ENCODE peak calls at places on chromosomes 7 and 10, in seven cellular contexts. A, W, L, D, T, O and E are unnamed samples.

GRCh38 chr10:104120061-104120460 is 1.9 kb upstream of the SFR1 start:
- DNase-seq in A (no peak), W (no peak), L (no peak), D (no peak), T (no peak), O (no peak), E (no peak)

GRCh38 chr7:108875139-108875538 is 305.5 kb downstream of the DNAJB9 start:
- DNase-seq in A (no peak), W (no peak), L (no peak), D (no peak), T (no peak), O (no peak), E (peak; percentile 15)

GRCh38 chr7:96319444-96319843 is 2.5 kb downstream of the SLC25A13 start:
- DNase-seq in A (no peak), W (no peak), L (no peak), D (no peak), T (no peak), O (no peak), E (no peak)

GRCh38 chr10:61157182-61157581 is 213.2 kb upstream of the RHOBTB1 start:
- DNase-seq in A (no peak), W (no peak), L (no peak), D (no peak), T (no peak), O (no peak), E (no peak)

GRCh38 chr10:86400705-86401587 is 34.4 kb upstream of the GRID1 start:
- DNase-seq in A (peak; percentile 49), W (peak; percentile 75), L (peak; percentile 42), D (peak; percentile 34), T (peak; percentile 56), O (peak; percentile 75), E (peak; percentile 58)

GRCh38 chr7:38512704-38513103 is 118.5 kb downstream of the AMPH start:
- DNase-seq in A (no peak), W (no peak), L (no peak), D (no peak), T (peak; percentile 15), O (no peak), E (no peak)

GRCh38 chr10:75431180-75432111 is at the start of gene LRMDA:
- DNase-seq in A (peak; percentile 35), W (peak; percentile 68), L (no peak), D (no peak), T (peak; percentile 41), O (peak; percentile 12), E (no peak)

GRCh38 chr7:93036807-93037206 is 81.0 kb downstream of the SAMD9 start:
- DNase-seq in A (peak; percentile 86), W (no peak), L (no peak), D (no peak), T (no peak), O (no peak), E (no peak)

GRCh38 chr10:30671011-30671616 is 41.6 kb upstream of the LYZL2 start:
- DNase-seq in A (peak; percentile 70), W (no peak), L (no peak), D (no peak), T (peak; percentile 70), O (no peak), E (peak; percentile 58)

GRCh38 chr7:96388166-96388565 is 66.3 kb upstream of the SLC25A13 start:
- DNase-seq in A (no peak), W (no peak), L (no peak), D (no peak), T (peak; percentile 7), O (no peak), E (no peak)

GRCh38 chr10:69451209-69451783 is at the start of gene TSPAN15:
- DNase-seq in A (peak; percentile 62), W (peak; percentile 89), L (peak; percentile 62), D (peak; percentile 30), T (peak; percentile 81), O (peak; percentile 95), E (peak; percentile 69)

GRCh38 chr7:69561256-69561655 is 37.0 kb upstream of the AUTS2 start:
- DNase-seq in A (no peak), W (no peak), L (no peak), D (no peak), T (no peak), O (no peak), E (no peak)

GRCh38 chr7:111752022-111752582 is 189.8 kb upstream of the IMMP2L start:
- DNase-seq in A (peak; percentile 71), W (peak; percentile 42), L (peak; percentile 24), D (no peak), T (peak; percentile 60), O (peak; percentile 33), E (peak; percentile 70)